ENCODE peak calls at places on chromosomes 4 and X, in seven cellular contexts. One of them, this sample, is unnamed.

GRCh38 chr4:48033825-48034413 is 17.3 kb downstream of the NIPAL1 start:
- DNase-seq in amygdala: no peak
- DNase-seq in left ventricle myocardium inferior: no peak
- DNase-seq in neural progenitor cell: peak
- DNase-seq in stimulated activated naive CD4-positive, alpha-beta T cell treated with Interleukin-2 at 50 U/mL for 16 hours: peak
- DNase-seq in stomach: peak
- DNase-seq in H4: peak
- DNase-seq in this sample: peak

GRCh38 chr4:176927117-176927516 is 134.4 kb upstream of the VEGFC start:
- DNase-seq in H4: no peak
- DNase-seq in amygdala: no peak
- DNase-seq in left ventricle myocardium inferior: no peak
- DNase-seq in stimulated activated naive CD4-positive, alpha-beta T cell treated with Interleukin-2 at 50 U/mL for 16 hours: no peak
- DNase-seq in neural progenitor cell: no peak
- DNase-seq in stomach: no peak
- DNase-seq in this sample: no peak

GRCh38 chr4:110183058-110183457 is 15.4 kb downstream of the ELOVL6 start:
- DNase-seq in H4: no peak
- DNase-seq in stimulated activated naive CD4-positive, alpha-beta T cell treated with Interleukin-2 at 50 U/mL for 16 hours: no peak
- DNase-seq in neural progenitor cell: no peak
- DNase-seq in stomach: no peak
- DNase-seq in left ventricle myocardium inferior: no peak
- DNase-seq in amygdala: no peak
- DNase-seq in this sample: no peak

GRCh38 chr4:146763560-146763959 is 124.9 kb downstream of the POU4F2 start:
- DNase-seq in stomach: no peak
- DNase-seq in H4: no peak
- DNase-seq in neural progenitor cell: no peak
- DNase-seq in left ventricle myocardium inferior: no peak
- DNase-seq in stimulated activated naive CD4-positive, alpha-beta T cell treated with Interleukin-2 at 50 U/mL for 16 hours: no peak
- DNase-seq in amygdala: no peak
- DNase-seq in this sample: no peak

GRCh38 chr4:143225167-143225566 is 40.5 kb downstream of the USP38 start:
- DNase-seq in H4: no peak
- DNase-seq in stimulated activated naive CD4-positive, alpha-beta T cell treated with Interleukin-2 at 50 U/mL for 16 hours: no peak
- DNase-seq in stomach: no peak
- DNase-seq in left ventricle myocardium inferior: no peak
- DNase-seq in neural progenitor cell: peak
- DNase-seq in amygdala: no peak
- DNase-seq in this sample: no peak

GRCh38 chr4:59195867-59196266 is 2004.3 kb upstream of the ADGRL3 start:
- DNase-seq in left ventricle myocardium inferior: no peak
- DNase-seq in stomach: no peak
- DNase-seq in neural progenitor cell: no peak
- DNase-seq in amygdala: no peak
- DNase-seq in stimulated activated naive CD4-positive, alpha-beta T cell treated with Interleukin-2 at 50 U/mL for 16 hours: no peak
- DNase-seq in H4: no peak
- DNase-seq in this sample: no peak

GRCh38 chrX:130626521-130626920 is 224.7 kb downstream of the RBMX2 start:
- DNase-seq in stomach: no peak
- DNase-seq in amygdala: no peak
- DNase-seq in stimulated activated naive CD4-positive, alpha-beta T cell treated with Interleukin-2 at 50 U/mL for 16 hours: no peak
- DNase-seq in left ventricle myocardium inferior: no peak
- DNase-seq in H4: no peak
- DNase-seq in neural progenitor cell: no peak
- DNase-seq in this sample: no peak

GRCh38 chr4:52572936-52573485 is 86.1 kb downstream of the USP46 start:
- DNase-seq in neural progenitor cell: no peak
- DNase-seq in amygdala: no peak
- DNase-seq in stomach: no peak
- DNase-seq in stimulated activated naive CD4-positive, alpha-beta T cell treated with Interleukin-2 at 50 U/mL for 16 hours: no peak
- DNase-seq in H4: peak
- DNase-seq in left ventricle myocardium inferior: no peak
- DNase-seq in this sample: no peak

GRCh38 chrX:154751121-154751668 is 318 bp upstream of the GAB3 start:
- DNase-seq in stimulated activated naive CD4-positive, alpha-beta T cell treated with Interleukin-2 at 50 U/mL for 16 hours: no peak
- DNase-seq in neural progenitor cell: no peak
- DNase-seq in H4: no peak
- DNase-seq in left ventricle myocardium inferior: no peak
- DNase-seq in amygdala: no peak
- DNase-seq in stomach: no peak
- DNase-seq in this sample: no peak

GRCh38 chr4:107838138-107838618 is 13.4 kb downstream of the SGMS2 start:
- DNase-seq in stomach: no peak
- DNase-seq in H4: no peak
- DNase-seq in neural progenitor cell: no peak
- DNase-seq in stimulated activated naive CD4-positive, alpha-beta T cell treated with Interleukin-2 at 50 U/mL for 16 hours: no peak
- DNase-seq in left ventricle myocardium inferior: no peak
- DNase-seq in amygdala: no peak
- DNase-seq in this sample: no peak

GRCh38 chrX:12956704-12957541 is 18.0 kb upstream of the TMSB4X start:
- DNase-seq in stomach: no peak
- DNase-seq in neural progenitor cell: no peak
- DNase-seq in left ventricle myocardium inferior: no peak
- DNase-seq in stimulated activated naive CD4-positive, alpha-beta T cell treated with Interleukin-2 at 50 U/mL for 16 hours: peak
- DNase-seq in H4: peak
- DNase-seq in amygdala: no peak
- DNase-seq in this sample: no peak

GRCh38 chrX:14865201-14865600 is 7.7 kb downstream of the FANCB start:
- DNase-seq in left ventricle myocardium inferior: no peak
- DNase-seq in neural progenitor cell: no peak
- DNase-seq in amygdala: no peak
- DNase-seq in stimulated activated naive CD4-positive, alpha-beta T cell treated with Interleukin-2 at 50 U/mL for 16 hours: no peak
- DNase-seq in stomach: no peak
- DNase-seq in H4: no peak
- DNase-seq in this sample: no peak

GRCh38 chr4:101010987-101011386 is 336.3 kb downstream of the PPP3CA start:
- DNase-seq in stimulated activated naive CD4-positive, alpha-beta T cell treated with Interleukin-2 at 50 U/mL for 16 hours: no peak
- DNase-seq in amygdala: no peak
- DNase-seq in H4: no peak
- DNase-seq in stomach: no peak
- DNase-seq in neural progenitor cell: no peak
- DNase-seq in left ventricle myocardium inferior: no peak
- DNase-seq in this sample: no peak

GRCh38 chr4:1317177-1318045 is 27.7 kb downstream of the MAEA start:
- DNase-seq in stimulated activated naive CD4-positive, alpha-beta T cell treated with Interleukin-2 at 50 U/mL for 16 hours: no peak
- DNase-seq in neural progenitor cell: no peak
- DNase-seq in H4: no peak
- DNase-seq in left ventricle myocardium inferior: no peak
- DNase-seq in amygdala: no peak
- DNase-seq in stomach: no peak
- DNase-seq in this sample: no peak

GRCh38 chr4:973431-974397 is at the start of gene DGKQ:
- DNase-seq in stomach: peak
- DNase-seq in amygdala: peak
- DNase-seq in stimulated activated naive CD4-positive, alpha-beta T cell treated with Interleukin-2 at 50 U/mL for 16 hours: peak
- DNase-seq in neural progenitor cell: peak
- DNase-seq in left ventricle myocardium inferior: peak
- DNase-seq in H4: peak
- DNase-seq in this sample: peak

GRCh38 chrX:88982933-88983332 is 235.9 kb downstream of the CPXCR1 start:
- DNase-seq in neural progenitor cell: peak
- DNase-seq in stomach: no peak
- DNase-seq in amygdala: no peak
- DNase-seq in left ventricle myocardium inferior: no peak
- DNase-seq in stimulated activated naive CD4-positive, alpha-beta T cell treated with Interleukin-2 at 50 U/mL for 16 hours: no peak
- DNase-seq in H4: no peak
- DNase-seq in this sample: no peak

GRCh38 chr4:80367737-80368136 is 32.2 kb downstream of the CFAP299 start:
- DNase-seq in left ventricle myocardium inferior: no peak
- DNase-seq in stomach: no peak
- DNase-seq in H4: no peak
- DNase-seq in amygdala: no peak
- DNase-seq in stimulated activated naive CD4-positive, alpha-beta T cell treated with Interleukin-2 at 50 U/mL for 16 hours: no peak
- DNase-seq in neural progenitor cell: no peak
- DNase-seq in this sample: no peak

GRCh38 chr4:48602222-48602621 is 112.2 kb downstream of the ZAR1 start:
- DNase-seq in stomach: no peak
- DNase-seq in left ventricle myocardium inferior: no peak
- DNase-seq in amygdala: no peak
- DNase-seq in H4: peak
- DNase-seq in stimulated activated naive CD4-positive, alpha-beta T cell treated with Interleukin-2 at 50 U/mL for 16 hours: no peak
- DNase-seq in neural progenitor cell: no peak
- DNase-seq in this sample: no peak

GRCh38 chr4:7388627-7389026 is 46.1 kb downstream of the PSAPL1 start:
- DNase-seq in left ventricle myocardium inferior: no peak
- DNase-seq in stomach: no peak
- DNase-seq in stimulated activated naive CD4-positive, alpha-beta T cell treated with Interleukin-2 at 50 U/mL for 16 hours: no peak
- DNase-seq in H4: no peak
- DNase-seq in amygdala: no peak
- DNase-seq in neural progenitor cell: no peak
- DNase-seq in this sample: no peak

GRCh38 chr4:176376032-176376614 is 56.4 kb downstream of the SPCS3 start:
- DNase-seq in neural progenitor cell: peak
- DNase-seq in left ventricle myocardium inferior: no peak
- DNase-seq in H4: peak
- DNase-seq in stomach: no peak
- DNase-seq in amygdala: no peak
- DNase-seq in stimulated activated naive CD4-positive, alpha-beta T cell treated with Interleukin-2 at 50 U/mL for 16 hours: no peak
- DNase-seq in this sample: no peak

GRCh38 chr4:99845708-99846469 is 29.3 kb downstream of the DAPP1 start:
- DNase-seq in neural progenitor cell: no peak
- DNase-seq in left ventricle myocardium inferior: no peak
- DNase-seq in H4: no peak
- DNase-seq in amygdala: no peak
- DNase-seq in stimulated activated naive CD4-positive, alpha-beta T cell treated with Interleukin-2 at 50 U/mL for 16 hours: no peak
- DNase-seq in stomach: no peak
- DNase-seq in this sample: no peak

GRCh38 chr4:7481227-7481626 is 46.5 kb upstream of the PSAPL1 start:
- DNase-seq in left ventricle myocardium inferior: no peak
- DNase-seq in H4: no peak
- DNase-seq in stimulated activated naive CD4-positive, alpha-beta T cell treated with Interleukin-2 at 50 U/mL for 16 hours: no peak
- DNase-seq in stomach: no peak
- DNase-seq in amygdala: no peak
- DNase-seq in neural progenitor cell: no peak
- DNase-seq in this sample: no peak

GRCh38 chrX:57647020-57647419 is 33.0 kb downstream of the NLRP2B start:
- DNase-seq in left ventricle myocardium inferior: no peak
- DNase-seq in amygdala: no peak
- DNase-seq in H4: no peak
- DNase-seq in stomach: no peak
- DNase-seq in neural progenitor cell: no peak
- DNase-seq in stimulated activated naive CD4-positive, alpha-beta T cell treated with Interleukin-2 at 50 U/mL for 16 hours: no peak
- DNase-seq in this sample: no peak

This sample was measured in Peyer's patch.